ENCODE peak calls at places on chromosomes 1 and 21, in ten cellular contexts. One of them, this sample, is unnamed.

GRCh38 chr1:223834660-223835263 is 11.0 kb downstream of the TP53BP2 start:
- DNase-seq in CD8-positive, alpha-beta T cell: no peak
- DNase-seq in cardiac fibroblast: peak
- DNase-seq in HL-60: no peak
- DNase-seq in keratinocyte: no peak
- DNase-seq in transverse colon: no peak
- DNase-seq in retinal pigment epithelial cell: no peak
- DNase-seq in tibial nerve: no peak
- DNase-seq in coronary artery: no peak
- DNase-seq in psoas muscle: no peak
- DNase-seq in this sample: no peak

GRCh38 chr1:24149854-24150227 is 6.9 kb upstream of the IL22RA1 start:
- DNase-seq in retinal pigment epithelial cell: no peak
- DNase-seq in coronary artery: no peak
- DNase-seq in HL-60: no peak
- DNase-seq in keratinocyte: peak
- DNase-seq in transverse colon: peak
- DNase-seq in psoas muscle: no peak
- DNase-seq in tibial nerve: no peak
- DNase-seq in CD8-positive, alpha-beta T cell: peak
- DNase-seq in cardiac fibroblast: peak
- DNase-seq in this sample: no peak

GRCh38 chr1:205449750-205450443 is 5.9 kb downstream of the BLACAT1 start:
- DNase-seq in tibial nerve: no peak
- DNase-seq in coronary artery: no peak
- DNase-seq in psoas muscle: no peak
- DNase-seq in transverse colon: peak
- DNase-seq in retinal pigment epithelial cell: peak
- DNase-seq in HL-60: no peak
- DNase-seq in cardiac fibroblast: peak
- DNase-seq in CD8-positive, alpha-beta T cell: no peak
- DNase-seq in keratinocyte: peak
- DNase-seq in this sample: no peak

GRCh38 chr1:10104844-10105243 is 72.1 kb downstream of the UBE4B start:
- DNase-seq in coronary artery: no peak
- DNase-seq in psoas muscle: no peak
- DNase-seq in retinal pigment epithelial cell: no peak
- DNase-seq in transverse colon: no peak
- DNase-seq in HL-60: no peak
- DNase-seq in cardiac fibroblast: no peak
- DNase-seq in CD8-positive, alpha-beta T cell: no peak
- DNase-seq in tibial nerve: no peak
- DNase-seq in keratinocyte: no peak
- DNase-seq in this sample: no peak

GRCh38 chr21:33123396-33124120 is 53.6 kb downstream of the OLIG1 start:
- DNase-seq in HL-60: no peak
- DNase-seq in tibial nerve: no peak
- DNase-seq in coronary artery: no peak
- DNase-seq in cardiac fibroblast: no peak
- DNase-seq in psoas muscle: no peak
- DNase-seq in retinal pigment epithelial cell: no peak
- DNase-seq in keratinocyte: no peak
- DNase-seq in transverse colon: no peak
- DNase-seq in CD8-positive, alpha-beta T cell: no peak
- DNase-seq in this sample: no peak

GRCh38 chr1:36924282-36924791 is 110.0 kb downstream of the GRIK3 start:
- DNase-seq in tibial nerve: peak
- DNase-seq in transverse colon: no peak
- DNase-seq in psoas muscle: peak
- DNase-seq in coronary artery: no peak
- DNase-seq in keratinocyte: no peak
- DNase-seq in CD8-positive, alpha-beta T cell: peak
- DNase-seq in HL-60: peak
- DNase-seq in cardiac fibroblast: peak
- DNase-seq in retinal pigment epithelial cell: no peak
- DNase-seq in this sample: peak

GRCh38 chr1:146021046-146021445 is 489 bp downstream of the HJV start:
- DNase-seq in tibial nerve: no peak
- DNase-seq in coronary artery: no peak
- DNase-seq in cardiac fibroblast: no peak
- DNase-seq in transverse colon: no peak
- DNase-seq in psoas muscle: no peak
- DNase-seq in CD8-positive, alpha-beta T cell: no peak
- DNase-seq in retinal pigment epithelial cell: no peak
- DNase-seq in keratinocyte: no peak
- DNase-seq in HL-60: no peak
- DNase-seq in this sample: no peak

GRCh38 chr1:169676001-169676400 is 35.4 kb downstream of the SELL start:
- DNase-seq in retinal pigment epithelial cell: no peak
- DNase-seq in psoas muscle: no peak
- DNase-seq in CD8-positive, alpha-beta T cell: no peak
- DNase-seq in keratinocyte: no peak
- DNase-seq in cardiac fibroblast: peak
- DNase-seq in transverse colon: no peak
- DNase-seq in HL-60: no peak
- DNase-seq in tibial nerve: no peak
- DNase-seq in coronary artery: no peak
- DNase-seq in this sample: peak

GRCh38 chr1:196976278-196976677 is 1.1 kb upstream of the CFHR5 start:
- DNase-seq in psoas muscle: no peak
- DNase-seq in cardiac fibroblast: no peak
- DNase-seq in HL-60: no peak
- DNase-seq in keratinocyte: no peak
- DNase-seq in retinal pigment epithelial cell: no peak
- DNase-seq in tibial nerve: no peak
- DNase-seq in transverse colon: no peak
- DNase-seq in CD8-positive, alpha-beta T cell: no peak
- DNase-seq in coronary artery: no peak
- DNase-seq in this sample: no peak

GRCh38 chr1:204602871-204603542 is 82.5 kb downstream of the LRRN2 start:
- DNase-seq in HL-60: no peak
- DNase-seq in keratinocyte: no peak
- DNase-seq in CD8-positive, alpha-beta T cell: no peak
- DNase-seq in cardiac fibroblast: no peak
- DNase-seq in tibial nerve: no peak
- DNase-seq in psoas muscle: no peak
- DNase-seq in retinal pigment epithelial cell: no peak
- DNase-seq in transverse colon: no peak
- DNase-seq in coronary artery: no peak
- DNase-seq in this sample: no peak

GRCh38 chr1:159817276-159818041 is 9.2 kb upstream of the SLAMF8 start:
- DNase-seq in psoas muscle: no peak
- DNase-seq in tibial nerve: no peak
- DNase-seq in cardiac fibroblast: peak
- DNase-seq in HL-60: no peak
- DNase-seq in retinal pigment epithelial cell: no peak
- DNase-seq in CD8-positive, alpha-beta T cell: no peak
- DNase-seq in keratinocyte: no peak
- DNase-seq in transverse colon: no peak
- DNase-seq in coronary artery: no peak
- DNase-seq in this sample: no peak

DNA sequence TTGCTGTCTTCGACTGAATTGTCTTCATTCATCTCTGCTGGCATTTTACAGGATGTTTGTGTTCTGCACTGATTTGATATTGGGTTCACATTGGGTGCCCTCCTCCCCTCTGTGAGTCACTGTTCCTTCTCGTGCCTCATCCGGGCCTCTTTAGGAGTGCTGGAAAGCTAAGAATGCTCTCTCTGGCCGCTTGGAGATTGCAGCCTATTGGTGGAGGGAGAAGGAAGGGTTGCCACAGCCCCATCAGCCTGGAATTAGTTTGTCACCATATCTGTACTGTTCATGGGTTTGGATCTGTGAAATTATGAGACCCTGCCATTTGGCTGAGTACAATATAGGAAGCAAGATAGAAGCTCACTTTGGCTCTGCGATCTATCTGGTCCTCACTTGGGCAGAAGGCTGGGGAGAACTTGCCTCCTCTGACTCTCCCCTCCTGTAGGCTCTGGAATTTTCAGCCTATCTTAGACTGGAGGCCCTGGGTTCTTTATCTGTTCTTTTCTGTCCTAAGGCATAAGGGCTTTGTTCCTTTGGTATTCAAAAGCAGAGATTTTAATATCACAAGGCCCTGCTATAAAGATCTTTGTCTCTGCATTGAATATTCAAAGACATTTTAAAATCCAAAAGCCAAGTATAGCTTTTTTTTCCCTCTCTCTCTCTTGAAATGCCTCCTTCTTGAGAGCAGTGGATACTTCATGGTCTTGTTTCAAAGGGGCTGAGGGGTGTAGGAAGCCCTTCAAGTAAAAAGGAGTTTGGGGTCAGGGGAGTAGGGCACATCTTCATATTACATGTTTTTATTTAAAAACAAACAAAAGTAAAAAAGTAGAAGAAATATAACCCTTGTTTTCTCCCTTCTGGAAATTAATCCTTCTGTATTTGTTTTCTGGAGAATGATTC is 347.9 kb downstream of the ZP4 start:
- DNase-seq in retinal pigment epithelial cell: no peak
- DNase-seq in coronary artery: no peak
- DNase-seq in transverse colon: no peak
- DNase-seq in cardiac fibroblast: no peak
- DNase-seq in tibial nerve: no peak
- DNase-seq in keratinocyte: no peak
- DNase-seq in HL-60: no peak
- DNase-seq in psoas muscle: no peak
- DNase-seq in CD8-positive, alpha-beta T cell: no peak
- DNase-seq in this sample: no peak
- H3K4me3 ChIP-seq in retinal pigment epithelial cell: no peak
- H3K4me3 ChIP-seq in coronary artery: no peak
- H3K4me3 ChIP-seq in transverse colon: no peak
- H3K4me3 ChIP-seq in cardiac fibroblast: no peak
- H3K4me3 ChIP-seq in tibial nerve: no peak
- H3K4me3 ChIP-seq in keratinocyte: no peak
- H3K4me3 ChIP-seq in HL-60: no peak
- H3K4me3 ChIP-seq in psoas muscle: no peak
- H3K4me3 ChIP-seq in CD8-positive, alpha-beta T cell: no peak
- H3K4me3 ChIP-seq in this sample: no peak

GRCh38 chr1:231020139-231020601 is 19.9 kb downstream of the FAM89A start:
- DNase-seq in tibial nerve: no peak
- DNase-seq in coronary artery: no peak
- DNase-seq in keratinocyte: peak
- DNase-seq in CD8-positive, alpha-beta T cell: no peak
- DNase-seq in transverse colon: no peak
- DNase-seq in cardiac fibroblast: peak
- DNase-seq in HL-60: peak
- DNase-seq in psoas muscle: no peak
- DNase-seq in retinal pigment epithelial cell: no peak
- DNase-seq in this sample: no peak
- TF ChIP-seq CTCF in tibial nerve: no peak
- TF ChIP-seq CTCF in coronary artery: no peak
- TF ChIP-seq CTCF in keratinocyte: peak
- TF ChIP-seq CTCF in CD8-positive, alpha-beta T cell: no peak
- TF ChIP-seq CTCF in transverse colon: no peak
- TF ChIP-seq CTCF in cardiac fibroblast: no peak
- TF ChIP-seq CTCF in HL-60: no peak
- TF ChIP-seq CTCF in psoas muscle: no peak
- TF ChIP-seq CTCF in retinal pigment epithelial cell: no peak
- TF ChIP-seq CTCF in this sample: no peak

GRCh38 chr1:230143534-230143933 is 76.5 kb downstream of the GALNT2 start:
- DNase-seq in CD8-positive, alpha-beta T cell: no peak
- DNase-seq in cardiac fibroblast: no peak
- DNase-seq in retinal pigment epithelial cell: no peak
- DNase-seq in transverse colon: no peak
- DNase-seq in coronary artery: no peak
- DNase-seq in keratinocyte: no peak
- DNase-seq in tibial nerve: no peak
- DNase-seq in HL-60: no peak
- DNase-seq in psoas muscle: no peak
- DNase-seq in this sample: no peak

GRCh38 chr1:230144765-230145504 is 77.9 kb downstream of the GALNT2 start:
- DNase-seq in retinal pigment epithelial cell: no peak
- DNase-seq in HL-60: no peak
- DNase-seq in keratinocyte: no peak
- DNase-seq in coronary artery: no peak
- DNase-seq in CD8-positive, alpha-beta T cell: no peak
- DNase-seq in tibial nerve: no peak
- DNase-seq in transverse colon: no peak
- DNase-seq in cardiac fibroblast: no peak
- DNase-seq in psoas muscle: no peak
- DNase-seq in this sample: no peak

GRCh38 chr1:230142608-230143209 is 75.7 kb downstream of the GALNT2 start:
- DNase-seq in psoas muscle: no peak
- DNase-seq in keratinocyte: no peak
- DNase-seq in tibial nerve: no peak
- DNase-seq in cardiac fibroblast: no peak
- DNase-seq in transverse colon: no peak
- DNase-seq in HL-60: no peak
- DNase-seq in coronary artery: no peak
- DNase-seq in retinal pigment epithelial cell: no peak
- DNase-seq in CD8-positive, alpha-beta T cell: no peak
- DNase-seq in this sample: no peak

GRCh38 chr1:230145505-230145899 is 78.5 kb downstream of the GALNT2 start:
- DNase-seq in cardiac fibroblast: no peak
- DNase-seq in keratinocyte: no peak
- DNase-seq in retinal pigment epithelial cell: no peak
- DNase-seq in HL-60: no peak
- DNase-seq in psoas muscle: no peak
- DNase-seq in coronary artery: no peak
- DNase-seq in tibial nerve: no peak
- DNase-seq in CD8-positive, alpha-beta T cell: no peak
- DNase-seq in transverse colon: no peak
- DNase-seq in this sample: no peak

DNA sequence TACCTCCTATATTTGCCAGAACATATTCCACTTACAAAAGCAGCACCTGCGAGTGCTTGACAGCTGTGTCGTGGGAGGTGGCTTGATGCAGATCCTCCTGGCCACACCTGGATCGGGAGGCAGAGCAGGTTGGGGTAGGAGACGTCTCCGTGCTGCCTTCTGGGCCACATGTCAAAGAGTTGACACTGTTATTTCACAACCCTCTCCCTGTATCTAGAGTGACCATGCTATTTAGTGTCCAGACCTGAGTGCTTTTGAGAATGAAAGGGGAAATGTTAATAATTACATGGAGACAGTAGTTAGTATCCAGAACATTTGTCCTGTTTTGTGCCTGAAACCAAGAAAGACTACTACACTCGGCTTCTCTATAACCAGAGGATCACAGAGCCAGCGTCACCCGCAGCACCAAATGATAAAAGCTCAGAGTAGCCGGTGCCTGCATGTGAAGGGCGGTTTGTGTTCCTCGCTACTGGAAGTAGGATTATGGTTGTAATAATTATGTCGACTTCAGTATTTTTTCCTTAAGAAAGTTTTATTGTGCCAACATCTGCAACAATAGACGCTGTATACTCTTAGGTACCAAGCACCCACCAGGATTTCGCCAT is 77.1 kb downstream of the GALNT2 start:
- DNase-seq in coronary artery: no peak
- DNase-seq in CD8-positive, alpha-beta T cell: no peak
- DNase-seq in tibial nerve: no peak
- DNase-seq in retinal pigment epithelial cell: no peak
- DNase-seq in keratinocyte: no peak
- DNase-seq in psoas muscle: no peak
- DNase-seq in HL-60: no peak
- DNase-seq in cardiac fibroblast: no peak
- DNase-seq in transverse colon: no peak
- DNase-seq in this sample: no peak
- H3K4me3 ChIP-seq in coronary artery: no peak
- H3K4me3 ChIP-seq in CD8-positive, alpha-beta T cell: no peak
- H3K4me3 ChIP-seq in tibial nerve: no peak
- H3K4me3 ChIP-seq in retinal pigment epithelial cell: no peak
- H3K4me3 ChIP-seq in keratinocyte: no peak
- H3K4me3 ChIP-seq in psoas muscle: no peak
- H3K4me3 ChIP-seq in HL-60: no peak
- H3K4me3 ChIP-seq in cardiac fibroblast: no peak
- H3K4me3 ChIP-seq in transverse colon: no peak
- H3K4me3 ChIP-seq in this sample: no peak

GRCh38 chr21:15062566-15062965 is 2.2 kb downstream of the NRIP1 start:
- DNase-seq in transverse colon: no peak
- DNase-seq in psoas muscle: no peak
- DNase-seq in HL-60: no peak
- DNase-seq in keratinocyte: no peak
- DNase-seq in CD8-positive, alpha-beta T cell: no peak
- DNase-seq in cardiac fibroblast: peak
- DNase-seq in retinal pigment epithelial cell: no peak
- DNase-seq in coronary artery: no peak
- DNase-seq in tibial nerve: no peak
- DNase-seq in this sample: no peak
- TF ChIP-seq CTCF in transverse colon: no peak
- TF ChIP-seq CTCF in psoas muscle: no peak
- TF ChIP-seq CTCF in HL-60: no peak
- TF ChIP-seq CTCF in keratinocyte: no peak
- TF ChIP-seq CTCF in CD8-positive, alpha-beta T cell: no peak
- TF ChIP-seq CTCF in cardiac fibroblast: no peak
- TF ChIP-seq CTCF in retinal pigment epithelial cell: no peak
- TF ChIP-seq CTCF in coronary artery: no peak
- TF ChIP-seq CTCF in tibial nerve: no peak
- TF ChIP-seq CTCF in this sample: no peak

This sample was measured in astrocyte of the cerebellum.